ENCODE peak calls at places on chromosomes 12 and 14, in five cellular contexts. One of them, this sample, is unnamed. For H3K4me1, the result is how much of the 10 kb centered on the place peaks cover.

GRCh38 chr12:48069253-48069652 is 36.6 kb downstream of the SENP1 start:
- DNase-seq in kidney: no peak
- DNase-seq in uterus: no peak
- DNase-seq in tibial nerve: no peak
- DNase-seq in Peyer's patch: no peak
- DNase-seq in this sample: peak

GRCh38 chr12:67980391-67980790 is 8.9 kb upstream of the IFNG-AS1 start:
- DNase-seq in kidney: no peak
- DNase-seq in uterus: no peak
- DNase-seq in Peyer's patch: no peak
- DNase-seq in tibial nerve: no peak
- DNase-seq in this sample: no peak

GRCh38 chr12:107651867-107652449 is 33.6 kb upstream of the PWP1 start:
- DNase-seq in uterus: no peak
- DNase-seq in kidney: no peak
- DNase-seq in Peyer's patch: no peak
- DNase-seq in tibial nerve: no peak
- DNase-seq in this sample: no peak

GRCh38 chr14:46920542-46920941 is 269.0 kb upstream of the RPL10L start:
- DNase-seq in tibial nerve: no peak
- DNase-seq in uterus: no peak
- DNase-seq in kidney: no peak
- DNase-seq in Peyer's patch: no peak
- DNase-seq in this sample: no peak

GRCh38 chr14:59215353-59215752 is 26.9 kb downstream of the DAAM1 start:
- DNase-seq in Peyer's patch: no peak
- DNase-seq in uterus: peak
- DNase-seq in tibial nerve: peak
- DNase-seq in kidney: no peak
- DNase-seq in this sample: no peak

GRCh38 chr14:38127784-38128183 is 79.9 kb upstream of the SSTR1 start:
- DNase-seq in tibial nerve: no peak
- DNase-seq in Peyer's patch: no peak
- DNase-seq in kidney: no peak
- DNase-seq in uterus: no peak
- DNase-seq in this sample: no peak

GRCh38 chr12:104220931-104221330 is 5.4 kb downstream of the TXNRD1 start:
- DNase-seq in Peyer's patch: no peak
- DNase-seq in uterus: no peak
- DNase-seq in kidney: no peak
- DNase-seq in tibial nerve: no peak
- DNase-seq in this sample: no peak

GRCh38 chr14:85974602-85975001 is 444.7 kb downstream of the FLRT2 start:
- DNase-seq in Peyer's patch: no peak
- DNase-seq in kidney: no peak
- DNase-seq in tibial nerve: no peak
- DNase-seq in uterus: no peak
- DNase-seq in this sample: no peak

GRCh38 chr12:93624595-93625294 is 52.3 kb downstream of the SOCS2 start:
- DNase-seq in tibial nerve: no peak
- DNase-seq in kidney: no peak
- DNase-seq in Peyer's patch: no peak
- DNase-seq in uterus: no peak
- DNase-seq in this sample: peak

GRCh38 chr14:55107766-55108554 is 21.1 kb upstream of the LGALS3 start:
- DNase-seq in kidney: peak
- DNase-seq in uterus: peak
- DNase-seq in Peyer's patch: peak
- DNase-seq in tibial nerve: peak
- DNase-seq in this sample: peak

GRCh38 chr14:52551696-52552062 is 626 bp downstream of the TXNDC16 start:
- DNase-seq in Peyer's patch: no peak
- DNase-seq in kidney: no peak
- DNase-seq in tibial nerve: peak
- DNase-seq in uterus: no peak
- DNase-seq in this sample: peak

GRCh38 chr14:101082436-101083384 is 179.2 kb upstream of the RTL1 start:
- DNase-seq in kidney: no peak
- DNase-seq in uterus: no peak
- DNase-seq in tibial nerve: no peak
- DNase-seq in Peyer's patch: no peak
- DNase-seq in this sample: no peak

GRCh38 chr12:52050116-52050770 is 999 bp upstream of the NR4A1 start:
- DNase-seq in tibial nerve: no peak
- DNase-seq in kidney: peak
- DNase-seq in Peyer's patch: no peak
- DNase-seq in uterus: peak
- DNase-seq in this sample: no peak

GRCh38 chr12:122852336-122853275 is 17.3 kb downstream of the HIP1R start:
- DNase-seq in tibial nerve: no peak
- DNase-seq in uterus: no peak
- DNase-seq in Peyer's patch: no peak
- DNase-seq in kidney: peak
- DNase-seq in this sample: no peak

GRCh38 chr12:89947437-89948265 is 239.0 kb upstream of the ATP2B1 start:
- DNase-seq in tibial nerve: no peak
- DNase-seq in uterus: peak
- DNase-seq in Peyer's patch: no peak
- DNase-seq in kidney: no peak
- DNase-seq in this sample: peak

GRCh38 chr12:10771132-10771733 is 31.2 kb downstream of the TAS2R7 start:
- DNase-seq in kidney: no peak
- DNase-seq in Peyer's patch: no peak
- DNase-seq in tibial nerve: peak
- DNase-seq in uterus: no peak
- DNase-seq in this sample: no peak

GRCh38 chr12:96434107-96434506 is 33.9 kb upstream of the CDK17 start:
- DNase-seq in kidney: no peak
- DNase-seq in uterus: no peak
- DNase-seq in Peyer's patch: no peak
- DNase-seq in tibial nerve: no peak
- DNase-seq in this sample: peak

GRCh38 chr12:114976361-114976760 is 292.4 kb upstream of the TBX3 start:
- DNase-seq in kidney: no peak
- DNase-seq in uterus: no peak
- DNase-seq in Peyer's patch: no peak
- DNase-seq in tibial nerve: no peak
- DNase-seq in this sample: no peak

GRCh38 chr12:32773686-32774085 is 18.0 kb upstream of the YARS2 start:
- DNase-seq in uterus: no peak
- DNase-seq in tibial nerve: no peak
- DNase-seq in Peyer's patch: no peak
- DNase-seq in kidney: no peak
- DNase-seq in this sample: no peak

GRCh38 chr12:2299207-2299606 is 246.4 kb downstream of the CACNA1C start:
- DNase-seq in Peyer's patch: no peak
- DNase-seq in kidney: peak
- DNase-seq in uterus: no peak
- DNase-seq in tibial nerve: no peak
- DNase-seq in this sample: no peak

GRCh38 chr12:83042441-83043215 is 355.9 kb downstream of the TMTC2 start:
- DNase-seq in Peyer's patch: no peak
- DNase-seq in kidney: no peak
- DNase-seq in uterus: no peak
- DNase-seq in tibial nerve: no peak
- DNase-seq in this sample: no peak

GRCh38 chr12:3432868-3433267 is 58.1 kb upstream of the PRMT8 start:
- DNase-seq in Peyer's patch: no peak
- DNase-seq in uterus: no peak
- DNase-seq in kidney: no peak
- DNase-seq in tibial nerve: no peak
- DNase-seq in this sample: no peak

GRCh38 chr12:31834158-31834557 is 105.3 kb upstream of the AMN1 start:
- DNase-seq in tibial nerve: no peak
- DNase-seq in Peyer's patch: no peak
- DNase-seq in kidney: no peak
- DNase-seq in uterus: no peak
- DNase-seq in this sample: no peak

GRCh38 chr12:69388371-69388770 is 28.8 kb downstream of the YEATS4 start:
- DNase-seq in tibial nerve: no peak
- DNase-seq in uterus: no peak
- DNase-seq in Peyer's patch: no peak
- DNase-seq in kidney: no peak
- DNase-seq in this sample: peak

DNA sequence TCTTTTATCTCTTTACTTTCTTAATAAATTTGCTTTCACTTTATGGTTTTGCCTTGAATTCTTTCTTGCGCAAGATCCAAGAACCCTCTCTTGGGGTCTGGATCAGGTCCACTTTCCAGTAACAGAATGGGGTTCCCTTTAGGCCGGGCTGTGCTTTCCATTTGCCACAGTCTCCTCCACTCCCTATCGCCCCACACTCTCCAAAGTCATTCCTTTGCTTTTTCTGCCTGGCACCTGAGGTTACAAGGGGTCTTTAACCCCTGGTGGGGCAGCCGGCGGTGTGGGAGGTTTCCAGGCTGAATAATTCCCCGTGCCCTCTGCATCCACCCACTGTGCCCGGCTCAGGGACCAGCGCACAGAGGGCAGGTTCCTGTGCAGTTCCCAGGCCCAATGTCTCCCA is 42.9 kb upstream of the LHX5 start:
- DNase-seq in kidney: no peak
- DNase-seq in uterus: no peak
- DNase-seq in tibial nerve: no peak
- DNase-seq in Peyer's patch: no peak
- DNase-seq in this sample: no peak
- H3K4me3 ChIP-seq in kidney: no peak
- H3K4me3 ChIP-seq in uterus: no peak
- H3K4me3 ChIP-seq in tibial nerve: no peak
- H3K4me3 ChIP-seq in Peyer's patch: no peak
- H3K4me3 ChIP-seq in this sample: no peak

GRCh38 chr14:31201111-31201510 is 6.5 kb downstream of the HECTD1 start:
- DNase-seq in kidney: no peak
- DNase-seq in Peyer's patch: no peak
- DNase-seq in tibial nerve: no peak
- DNase-seq in uterus: no peak
- DNase-seq in this sample: no peak
- H3K4me1 ChIP-seq in kidney: under half
- H3K4me1 ChIP-seq in Peyer's patch: under half
- H3K4me1 ChIP-seq in tibial nerve: under half
- H3K4me1 ChIP-seq in uterus: under half
- H3K4me1 ChIP-seq in this sample: under half

DNA sequence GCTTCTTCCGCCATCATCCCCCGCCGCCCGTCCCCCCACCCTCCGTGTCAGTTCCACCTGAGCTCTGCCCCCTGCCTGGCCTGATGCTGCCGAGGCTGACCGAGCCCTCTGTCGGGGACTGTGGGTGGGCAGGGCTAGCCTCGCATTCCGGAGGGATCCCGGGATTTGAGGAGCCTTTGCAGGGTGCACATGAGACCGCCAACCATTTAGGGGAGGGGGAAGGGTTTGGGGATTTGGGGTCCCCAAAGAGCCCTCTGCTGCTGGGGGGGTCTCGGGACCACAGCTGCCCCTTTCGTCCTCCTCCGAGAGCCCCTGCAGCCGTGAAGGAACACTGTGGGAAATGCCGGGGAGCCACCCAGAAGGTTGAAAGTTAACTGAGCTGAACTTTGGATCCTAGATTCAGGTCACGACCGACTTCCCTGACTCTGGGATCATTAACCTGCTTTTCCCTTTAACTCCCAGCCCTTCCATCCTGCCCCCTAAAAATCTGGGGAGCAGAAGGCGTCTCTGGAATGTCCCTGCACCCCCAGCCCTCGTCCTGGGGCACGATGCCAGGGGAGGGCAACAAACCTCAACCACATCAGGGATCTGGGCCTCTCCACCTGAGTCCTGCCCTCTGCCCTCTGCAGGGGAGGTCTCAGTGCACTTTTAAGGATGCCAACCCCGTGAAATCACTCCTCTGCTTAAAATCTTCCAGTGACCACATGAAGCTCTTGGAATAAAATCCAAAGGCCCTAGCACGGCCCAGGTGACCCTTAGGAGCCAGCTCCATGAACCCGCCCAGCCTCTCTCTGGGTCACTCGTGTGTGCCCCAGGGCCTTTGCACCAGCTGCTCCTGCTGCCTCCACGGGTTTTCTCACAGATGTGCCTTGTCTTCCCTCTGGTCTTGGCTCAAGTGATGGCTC is 94.9 kb downstream of the RFLNA start:
- DNase-seq in tibial nerve: no peak
- DNase-seq in Peyer's patch: no peak
- DNase-seq in uterus: no peak
- DNase-seq in kidney: no peak
- DNase-seq in this sample: no peak
- H3K27ac ChIP-seq in tibial nerve: peak
- H3K27ac ChIP-seq in Peyer's patch: peak
- H3K27ac ChIP-seq in uterus: peak
- H3K27ac ChIP-seq in kidney: peak
- H3K27ac ChIP-seq in this sample: peak

GRCh38 chr14:99259327-99259726 is 12.7 kb downstream of the BCL11B start:
- DNase-seq in uterus: no peak
- DNase-seq in tibial nerve: no peak
- DNase-seq in kidney: no peak
- DNase-seq in Peyer's patch: no peak
- DNase-seq in this sample: no peak
- H3K4me3 ChIP-seq in uterus: peak
- H3K4me3 ChIP-seq in tibial nerve: no peak
- H3K4me3 ChIP-seq in kidney: no peak
- H3K4me3 ChIP-seq in Peyer's patch: no peak
- H3K4me3 ChIP-seq in this sample: no peak

GRCh38 chr12:6532927-6533652 is 1.2 kb upstream of the GAPDH start:
- DNase-seq in kidney: peak
- DNase-seq in Peyer's patch: peak
- DNase-seq in uterus: peak
- DNase-seq in tibial nerve: peak
- DNase-seq in this sample: peak

GRCh38 chr12:6533653-6534157 is 612 bp upstream of the GAPDH start:
- DNase-seq in tibial nerve: no peak
- DNase-seq in kidney: peak
- DNase-seq in uterus: peak
- DNase-seq in Peyer's patch: no peak
- DNase-seq in this sample: peak

GRCh38 chr12:6534914-6535696 is 788 bp downstream of the GAPDH start:
- DNase-seq in uterus: peak
- DNase-seq in tibial nerve: peak
- DNase-seq in Peyer's patch: peak
- DNase-seq in kidney: peak
- DNase-seq in this sample: peak

GRCh38 chr12:6535697-6535946 is 1.3 kb downstream of the GAPDH start:
- DNase-seq in tibial nerve: no peak
- DNase-seq in uterus: no peak
- DNase-seq in Peyer's patch: no peak
- DNase-seq in kidney: no peak
- DNase-seq in this sample: no peak

GRCh38 chr12:6534158-6534913 is at the start of gene GAPDH:
- DNase-seq in uterus: peak
- DNase-seq in kidney: peak
- DNase-seq in Peyer's patch: peak
- DNase-seq in tibial nerve: peak
- DNase-seq in this sample: peak
- H3K4me1 ChIP-seq in uterus: under half
- H3K4me1 ChIP-seq in kidney: under half
- H3K4me1 ChIP-seq in Peyer's patch: under half
- H3K4me1 ChIP-seq in tibial nerve: under half
- H3K4me1 ChIP-seq in this sample: under half

This sample was measured in SJSA1.